ENCODE peak calls at places on chromosomes 11 and 22, in five cellular contexts. V is ELR, W is NCI-H774, J is MCF 10A, S is astrocyte of the spinal cord. N is an unnamed sample.

GRCh38 chr22:19873960-19874306 is 19.3 kb upstream of the GNB1L start:
- DNase-seq in J (no peak), V (no peak), W (no peak), S (no peak), N (no peak)

GRCh38 chr11:62882811-62883496 is 2.3 kb downstream of the SLC3A2 start:
- DNase-seq in V (no peak), S (no peak), W (no peak), J (no peak), N (no peak)

GRCh38 chr11:70523384-70524095 is 125.2 kb downstream of the CTTN start:
- DNase-seq in V (no peak), W (no peak), S (no peak), J (no peak), N (no peak)

GRCh38 chr11:123145220-123145619 is 49.8 kb downstream of the CLMP start:
- DNase-seq in J (peak), S (peak), V (peak), W (no peak), N (peak)

GRCh38 chr11:69203901-69204245 is 48.1 kb downstream of the SMIM38 start:
- DNase-seq in W (no peak), V (no peak), S (no peak), J (no peak), N (no peak)

GRCh38 chr11:29755474-29755873 is 261.4 kb downstream of the KCNA4 start:
- DNase-seq in J (no peak), W (no peak), S (no peak), V (no peak), N (no peak)

GRCh38 chr22:46684706-46685105 is 53.3 kb downstream of the CERK start:
- DNase-seq in S (no peak), V (no peak), J (no peak), W (peak), N (no peak)

GRCh38 chr11:114426280-114426679 is 13.0 kb upstream of the REXO2 start:
- DNase-seq in W (no peak), V (no peak), S (no peak), J (peak), N (no peak)

GRCh38 chr11:12706531-12707499 is 32.6 kb downstream of the TEAD1 start:
- DNase-seq in W (peak), J (peak), V (no peak), S (peak), N (no peak)

GRCh38 chr11:26420331-26420730 is 88.4 kb downstream of the ANO3 start:
- DNase-seq in W (no peak), J (no peak), S (no peak), V (no peak), N (no peak)

GRCh38 chr11:109838034-109838433 is 255.2 kb upstream of the ZC3H12C start:
- DNase-seq in J (no peak), S (no peak), W (no peak), V (no peak), N (no peak)

GRCh38 chr11:2265854-2266585 is 4.4 kb downstream of the ASCL2 start:
- DNase-seq in S (no peak), W (no peak), J (no peak), V (no peak), N (no peak)

GRCh38 chr11:112977620-112978212 is 16.5 kb downstream of the NCAM1 start:
- DNase-seq in J (peak), W (peak), S (peak), V (peak), N (peak)

GRCh38 chr22:17056807-17057206 is 28.0 kb upstream of the IL17RA start:
- DNase-seq in W (no peak), J (no peak), S (no peak), V (no peak), N (no peak)

GRCh38 chr11:116422976-116423375 is 349.8 kb downstream of the BUD13 start:
- DNase-seq in J (no peak), S (no peak), V (no peak), W (no peak), N (no peak)

GRCh38 chr22:37472418-37473006 is 13.7 kb downstream of the MFNG start:
- DNase-seq in W (no peak), J (peak), V (peak), S (no peak), N (no peak)

GRCh38 chr11:119635041-119635745 is 93.8 kb downstream of the NECTIN1 start:
- DNase-seq in J (no peak), W (no peak), S (no peak), V (no peak), N (no peak)

GRCh38 chr11:61037694-61038093 is 64.6 kb upstream of the CD5 start:
- DNase-seq in J (no peak), S (peak), V (peak), W (no peak), N (peak)

GRCh38 chr11:46675288-46675851 is 25.0 kb downstream of the ARHGAP1 start:
- DNase-seq in J (peak), S (peak), V (peak), W (no peak), N (peak)

GRCh38 chr22:29263791-29264216 is 4.0 kb downstream of the RHBDD3 start:
- DNase-seq in W (no peak), J (no peak), V (no peak), S (no peak), N (no peak)

GRCh38 chr11:19577849-19578619 is 134.6 kb upstream of the NAV2 start:
- DNase-seq in J (no peak), V (no peak), S (peak), W (no peak), N (peak)

GRCh38 chr11:76083563-76084451 is 122.5 kb downstream of the WNT11 start:
- DNase-seq in J (no peak), S (peak), V (peak), W (no peak), N (no peak)

GRCh38 chr11:45178890-45179663 is 32.6 kb downstream of the PRDM11 start:
- DNase-seq in S (peak), W (no peak), V (no peak), J (peak), N (no peak)

GRCh38 chr11:93652161-93652597 is 9.3 kb upstream of the CEP295 start:
- DNase-seq in J (peak), W (peak), V (peak), S (peak), N (peak)

GRCh38 chr22:37317698-37318210 is 35.4 kb downstream of the CYTH4 start:
- DNase-seq in V (no peak), J (no peak), W (no peak), S (no peak), N (no peak)

GRCh38 chr11:105673089-105673488 is 63.2 kb downstream of the GRIA4 start:
- DNase-seq in S (peak), J (peak), V (peak), W (no peak), N (peak)

GRCh38 chr11:3022300-3022967 is 30.3 kb upstream of the NAP1L4 start:
- DNase-seq in W (no peak), V (peak), J (peak), S (peak), N (peak)

GRCh38 chr11:86355256-86355655 is 19.4 kb upstream of the CCDC81 start:
- DNase-seq in V (peak), J (no peak), S (no peak), W (no peak), N (no peak)

GRCh38 chr11:128772814-128773213 is 78.9 kb downstream of the FLI1 start:
- DNase-seq in J (no peak), S (no peak), V (no peak), W (no peak), N (no peak)

GRCh38 chr11:21988477-21988876 is 204.4 kb upstream of the ANO5 start:
- DNase-seq in S (no peak), J (peak), W (no peak), V (no peak), N (no peak)

GRCh38 chr11:7977251-7977917 is 9.8 kb upstream of the EIF3F start:
- DNase-seq in W (no peak), V (peak), J (peak), S (peak), N (peak)

GRCh38 chr22:23457586-23457985 is 122.5 kb downstream of the IGLL1 start:
- DNase-seq in W (peak), V (no peak), J (no peak), S (no peak), N (no peak)

GRCh38 chr11:19821412-19821875 is 108.8 kb downstream of the NAV2 start:
- DNase-seq in S (no peak), V (no peak), W (no peak), J (no peak), N (no peak)

GRCh38 chr11:105211806-105212531 is 72.4 kb upstream of the CARD18 start:
- DNase-seq in W (no peak), S (peak), J (peak), V (no peak), N (no peak)

GRCh38 chr11:85723088-85723487 is 37.1 kb upstream of the CCDC89 start:
- DNase-seq in S (no peak), W (no peak), V (no peak), J (peak), N (no peak)

GRCh38 chr22:50071432-50072166 is 13.5 kb upstream of the TTLL8 start:
- DNase-seq in V (peak), W (no peak), S (no peak), J (no peak), N (no peak)

GRCh38 chr11:113446112-113446511 is 29.1 kb downstream of the DRD2 start:
- DNase-seq in W (no peak), J (peak), V (peak), S (peak), N (peak)

GRCh38 chr11:120953230-120953558 is 70.7 kb upstream of the TBCEL start:
- DNase-seq in S (no peak), V (no peak), J (no peak), W (no peak), N (no peak)

GRCh38 chr11:118052581-118053206 is 24.2 kb upstream of the TMPRSS4 start:
- DNase-seq in S (no peak), V (no peak), J (no peak), W (no peak), N (no peak)